ENCODE peak calls at places on chromosomes 16 and 17, in ten cellular contexts. One of them, this sample, is unnamed.

GRCh38 chr16:84044108-84044488 is 1.5 kb upstream of the SLC38A8 start:
- DNase-seq in NCI-H1105: no peak
- DNase-seq in stimulated activated CD4-positive, alpha-beta T cell treated with anti-CD3 and anti-CD28 coated beads, Interleukin-4, amount 100 ng/mL, for 48 hours: no peak
- DNase-seq in NCI-H748 treated with DMSO at 0.1 percent for 48 hours: no peak
- DNase-seq in kidney epithelial cell: no peak
- DNase-seq in T-helper 2 cell: no peak
- DNase-seq in stromal cell of bone marrow: no peak
- DNase-seq in spleen: peak
- DNase-seq in M059J: peak
- DNase-seq in stimulated activated CD8-positive, alpha-beta memory T cell treated with anti-CD3 and anti-CD28 coated beads, Interleukin-4, amount 100 ng/mL, for 4 hours: no peak
- DNase-seq in this sample: no peak

GRCh38 chr17:2343421-2343820 is 6.1 kb downstream of the SGSM2 start:
- DNase-seq in M059J: peak
- DNase-seq in kidney epithelial cell: no peak
- DNase-seq in NCI-H1105: no peak
- DNase-seq in NCI-H748 treated with DMSO at 0.1 percent for 48 hours: no peak
- DNase-seq in stimulated activated CD8-positive, alpha-beta memory T cell treated with anti-CD3 and anti-CD28 coated beads, Interleukin-4, amount 100 ng/mL, for 4 hours: no peak
- DNase-seq in stimulated activated CD4-positive, alpha-beta T cell treated with anti-CD3 and anti-CD28 coated beads, Interleukin-4, amount 100 ng/mL, for 48 hours: peak
- DNase-seq in T-helper 2 cell: no peak
- DNase-seq in spleen: no peak
- DNase-seq in stromal cell of bone marrow: no peak
- DNase-seq in this sample: no peak

GRCh38 chr16:49016461-49016860 is 265.2 kb downstream of the CBLN1 start:
- DNase-seq in spleen: no peak
- DNase-seq in stromal cell of bone marrow: no peak
- DNase-seq in NCI-H748 treated with DMSO at 0.1 percent for 48 hours: no peak
- DNase-seq in NCI-H1105: no peak
- DNase-seq in T-helper 2 cell: no peak
- DNase-seq in M059J: no peak
- DNase-seq in kidney epithelial cell: no peak
- DNase-seq in stimulated activated CD4-positive, alpha-beta T cell treated with anti-CD3 and anti-CD28 coated beads, Interleukin-4, amount 100 ng/mL, for 48 hours: no peak
- DNase-seq in stimulated activated CD8-positive, alpha-beta memory T cell treated with anti-CD3 and anti-CD28 coated beads, Interleukin-4, amount 100 ng/mL, for 4 hours: no peak
- DNase-seq in this sample: no peak

GRCh38 chr17:82103588-82104451 is 5.8 kb upstream of the FASN start:
- DNase-seq in NCI-H748 treated with DMSO at 0.1 percent for 48 hours: no peak
- DNase-seq in T-helper 2 cell: no peak
- DNase-seq in stimulated activated CD4-positive, alpha-beta T cell treated with anti-CD3 and anti-CD28 coated beads, Interleukin-4, amount 100 ng/mL, for 48 hours: no peak
- DNase-seq in kidney epithelial cell: no peak
- DNase-seq in NCI-H1105: no peak
- DNase-seq in stromal cell of bone marrow: no peak
- DNase-seq in M059J: no peak
- DNase-seq in stimulated activated CD8-positive, alpha-beta memory T cell treated with anti-CD3 and anti-CD28 coated beads, Interleukin-4, amount 100 ng/mL, for 4 hours: no peak
- DNase-seq in spleen: no peak
- DNase-seq in this sample: no peak

GRCh38 chr17:29929006-29929543 is 953 bp downstream of the SSH2 start:
- DNase-seq in stimulated activated CD8-positive, alpha-beta memory T cell treated with anti-CD3 and anti-CD28 coated beads, Interleukin-4, amount 100 ng/mL, for 4 hours: no peak
- DNase-seq in stromal cell of bone marrow: no peak
- DNase-seq in stimulated activated CD4-positive, alpha-beta T cell treated with anti-CD3 and anti-CD28 coated beads, Interleukin-4, amount 100 ng/mL, for 48 hours: peak
- DNase-seq in NCI-H1105: peak
- DNase-seq in kidney epithelial cell: no peak
- DNase-seq in T-helper 2 cell: peak
- DNase-seq in spleen: no peak
- DNase-seq in NCI-H748 treated with DMSO at 0.1 percent for 48 hours: peak
- DNase-seq in M059J: peak
- DNase-seq in this sample: no peak

GRCh38 chr16:77541131-77541530 is 106.3 kb upstream of the ADAMTS18 start:
- DNase-seq in stimulated activated CD4-positive, alpha-beta T cell treated with anti-CD3 and anti-CD28 coated beads, Interleukin-4, amount 100 ng/mL, for 48 hours: no peak
- DNase-seq in stimulated activated CD8-positive, alpha-beta memory T cell treated with anti-CD3 and anti-CD28 coated beads, Interleukin-4, amount 100 ng/mL, for 4 hours: no peak
- DNase-seq in kidney epithelial cell: no peak
- DNase-seq in NCI-H1105: no peak
- DNase-seq in NCI-H748 treated with DMSO at 0.1 percent for 48 hours: no peak
- DNase-seq in stromal cell of bone marrow: no peak
- DNase-seq in T-helper 2 cell: no peak
- DNase-seq in M059J: no peak
- DNase-seq in spleen: no peak
- DNase-seq in this sample: no peak

GRCh38 chr17:58577696-58578095 is 63.3 kb upstream of the MTMR4 start:
- DNase-seq in NCI-H748 treated with DMSO at 0.1 percent for 48 hours: peak
- DNase-seq in T-helper 2 cell: peak
- DNase-seq in kidney epithelial cell: no peak
- DNase-seq in NCI-H1105: peak
- DNase-seq in stimulated activated CD8-positive, alpha-beta memory T cell treated with anti-CD3 and anti-CD28 coated beads, Interleukin-4, amount 100 ng/mL, for 4 hours: peak
- DNase-seq in M059J: peak
- DNase-seq in stromal cell of bone marrow: no peak
- DNase-seq in stimulated activated CD4-positive, alpha-beta T cell treated with anti-CD3 and anti-CD28 coated beads, Interleukin-4, amount 100 ng/mL, for 48 hours: peak
- DNase-seq in spleen: peak
- DNase-seq in this sample: peak

GRCh38 chr16:73183678-73184092 is 135.8 kb upstream of the ZFHX3 start:
- DNase-seq in stimulated activated CD4-positive, alpha-beta T cell treated with anti-CD3 and anti-CD28 coated beads, Interleukin-4, amount 100 ng/mL, for 48 hours: no peak
- DNase-seq in stromal cell of bone marrow: no peak
- DNase-seq in kidney epithelial cell: no peak
- DNase-seq in NCI-H1105: no peak
- DNase-seq in stimulated activated CD8-positive, alpha-beta memory T cell treated with anti-CD3 and anti-CD28 coated beads, Interleukin-4, amount 100 ng/mL, for 4 hours: no peak
- DNase-seq in NCI-H748 treated with DMSO at 0.1 percent for 48 hours: no peak
- DNase-seq in T-helper 2 cell: no peak
- DNase-seq in spleen: no peak
- DNase-seq in M059J: no peak
- DNase-seq in this sample: no peak

GRCh38 chr17:2170023-2170422 is 115.1 kb downstream of the HIC1 start:
- DNase-seq in M059J: no peak
- DNase-seq in T-helper 2 cell: peak
- DNase-seq in stimulated activated CD4-positive, alpha-beta T cell treated with anti-CD3 and anti-CD28 coated beads, Interleukin-4, amount 100 ng/mL, for 48 hours: no peak
- DNase-seq in spleen: no peak
- DNase-seq in NCI-H748 treated with DMSO at 0.1 percent for 48 hours: no peak
- DNase-seq in stromal cell of bone marrow: no peak
- DNase-seq in NCI-H1105: no peak
- DNase-seq in stimulated activated CD8-positive, alpha-beta memory T cell treated with anti-CD3 and anti-CD28 coated beads, Interleukin-4, amount 100 ng/mL, for 4 hours: no peak
- DNase-seq in kidney epithelial cell: no peak
- DNase-seq in this sample: no peak

GRCh38 chr17:61635913-61636432 is 45.0 kb upstream of the NACA2 start:
- DNase-seq in spleen: no peak
- DNase-seq in kidney epithelial cell: peak
- DNase-seq in stromal cell of bone marrow: peak
- DNase-seq in stimulated activated CD4-positive, alpha-beta T cell treated with anti-CD3 and anti-CD28 coated beads, Interleukin-4, amount 100 ng/mL, for 48 hours: peak
- DNase-seq in NCI-H748 treated with DMSO at 0.1 percent for 48 hours: peak
- DNase-seq in NCI-H1105: peak
- DNase-seq in M059J: peak
- DNase-seq in stimulated activated CD8-positive, alpha-beta memory T cell treated with anti-CD3 and anti-CD28 coated beads, Interleukin-4, amount 100 ng/mL, for 4 hours: peak
- DNase-seq in T-helper 2 cell: peak
- DNase-seq in this sample: peak

GRCh38 chr17:78214706-78215061 is 631 bp downstream of the BIRC5 start:
- DNase-seq in stromal cell of bone marrow: no peak
- DNase-seq in T-helper 2 cell: no peak
- DNase-seq in NCI-H1105: no peak
- DNase-seq in spleen: no peak
- DNase-seq in kidney epithelial cell: no peak
- DNase-seq in stimulated activated CD8-positive, alpha-beta memory T cell treated with anti-CD3 and anti-CD28 coated beads, Interleukin-4, amount 100 ng/mL, for 4 hours: no peak
- DNase-seq in M059J: no peak
- DNase-seq in stimulated activated CD4-positive, alpha-beta T cell treated with anti-CD3 and anti-CD28 coated beads, Interleukin-4, amount 100 ng/mL, for 48 hours: no peak
- DNase-seq in NCI-H748 treated with DMSO at 0.1 percent for 48 hours: no peak
- DNase-seq in this sample: no peak

GRCh38 chr16:58110590-58111330 is 18.4 kb downstream of the CFAP20 start:
- DNase-seq in stromal cell of bone marrow: no peak
- DNase-seq in kidney epithelial cell: no peak
- DNase-seq in stimulated activated CD8-positive, alpha-beta memory T cell treated with anti-CD3 and anti-CD28 coated beads, Interleukin-4, amount 100 ng/mL, for 4 hours: no peak
- DNase-seq in NCI-H1105: no peak
- DNase-seq in NCI-H748 treated with DMSO at 0.1 percent for 48 hours: no peak
- DNase-seq in T-helper 2 cell: no peak
- DNase-seq in spleen: no peak
- DNase-seq in stimulated activated CD4-positive, alpha-beta T cell treated with anti-CD3 and anti-CD28 coated beads, Interleukin-4, amount 100 ng/mL, for 48 hours: no peak
- DNase-seq in M059J: peak
- DNase-seq in this sample: no peak

GRCh38 chr17:7842950-7843535 is 9.0 kb downstream of the KDM6B start:
- DNase-seq in spleen: peak
- DNase-seq in stimulated activated CD8-positive, alpha-beta memory T cell treated with anti-CD3 and anti-CD28 coated beads, Interleukin-4, amount 100 ng/mL, for 4 hours: no peak
- DNase-seq in M059J: peak
- DNase-seq in kidney epithelial cell: peak
- DNase-seq in stromal cell of bone marrow: peak
- DNase-seq in stimulated activated CD4-positive, alpha-beta T cell treated with anti-CD3 and anti-CD28 coated beads, Interleukin-4, amount 100 ng/mL, for 48 hours: peak
- DNase-seq in NCI-H1105: peak
- DNase-seq in T-helper 2 cell: no peak
- DNase-seq in NCI-H748 treated with DMSO at 0.1 percent for 48 hours: peak
- DNase-seq in this sample: peak

GRCh38 chr17:58527949-58528348 is 13.5 kb upstream of the MTMR4 start:
- DNase-seq in spleen: no peak
- DNase-seq in NCI-H748 treated with DMSO at 0.1 percent for 48 hours: no peak
- DNase-seq in kidney epithelial cell: no peak
- DNase-seq in stimulated activated CD8-positive, alpha-beta memory T cell treated with anti-CD3 and anti-CD28 coated beads, Interleukin-4, amount 100 ng/mL, for 4 hours: no peak
- DNase-seq in M059J: peak
- DNase-seq in stimulated activated CD4-positive, alpha-beta T cell treated with anti-CD3 and anti-CD28 coated beads, Interleukin-4, amount 100 ng/mL, for 48 hours: no peak
- DNase-seq in NCI-H1105: no peak
- DNase-seq in stromal cell of bone marrow: no peak
- DNase-seq in T-helper 2 cell: no peak
- DNase-seq in this sample: no peak

GRCh38 chr17:17180141-17180603 is 26.0 kb downstream of the PLD6 start:
- DNase-seq in M059J: no peak
- DNase-seq in stimulated activated CD4-positive, alpha-beta T cell treated with anti-CD3 and anti-CD28 coated beads, Interleukin-4, amount 100 ng/mL, for 48 hours: no peak
- DNase-seq in NCI-H1105: no peak
- DNase-seq in spleen: no peak
- DNase-seq in stromal cell of bone marrow: no peak
- DNase-seq in stimulated activated CD8-positive, alpha-beta memory T cell treated with anti-CD3 and anti-CD28 coated beads, Interleukin-4, amount 100 ng/mL, for 4 hours: no peak
- DNase-seq in kidney epithelial cell: no peak
- DNase-seq in T-helper 2 cell: peak
- DNase-seq in NCI-H748 treated with DMSO at 0.1 percent for 48 hours: no peak
- DNase-seq in this sample: no peak

GRCh38 chr16:84884311-84885023 is 64.7 kb downstream of the CRISPLD2 start:
- DNase-seq in NCI-H1105: no peak
- DNase-seq in T-helper 2 cell: no peak
- DNase-seq in NCI-H748 treated with DMSO at 0.1 percent for 48 hours: no peak
- DNase-seq in stimulated activated CD8-positive, alpha-beta memory T cell treated with anti-CD3 and anti-CD28 coated beads, Interleukin-4, amount 100 ng/mL, for 4 hours: no peak
- DNase-seq in stimulated activated CD4-positive, alpha-beta T cell treated with anti-CD3 and anti-CD28 coated beads, Interleukin-4, amount 100 ng/mL, for 48 hours: no peak
- DNase-seq in M059J: no peak
- DNase-seq in spleen: no peak
- DNase-seq in stromal cell of bone marrow: no peak
- DNase-seq in kidney epithelial cell: no peak
- DNase-seq in this sample: no peak

GRCh38 chr17:43745541-43745940 is 13.1 kb downstream of the SOST start:
- DNase-seq in M059J: no peak
- DNase-seq in T-helper 2 cell: no peak
- DNase-seq in NCI-H748 treated with DMSO at 0.1 percent for 48 hours: no peak
- DNase-seq in stimulated activated CD4-positive, alpha-beta T cell treated with anti-CD3 and anti-CD28 coated beads, Interleukin-4, amount 100 ng/mL, for 48 hours: no peak
- DNase-seq in stimulated activated CD8-positive, alpha-beta memory T cell treated with anti-CD3 and anti-CD28 coated beads, Interleukin-4, amount 100 ng/mL, for 4 hours: no peak
- DNase-seq in kidney epithelial cell: no peak
- DNase-seq in stromal cell of bone marrow: no peak
- DNase-seq in spleen: no peak
- DNase-seq in NCI-H1105: no peak
- DNase-seq in this sample: no peak

GRCh38 chr17:27523712-27524111 is 67.5 kb downstream of the KSR1 start:
- DNase-seq in stimulated activated CD4-positive, alpha-beta T cell treated with anti-CD3 and anti-CD28 coated beads, Interleukin-4, amount 100 ng/mL, for 48 hours: no peak
- DNase-seq in M059J: peak
- DNase-seq in NCI-H748 treated with DMSO at 0.1 percent for 48 hours: no peak
- DNase-seq in T-helper 2 cell: no peak
- DNase-seq in NCI-H1105: no peak
- DNase-seq in stromal cell of bone marrow: no peak
- DNase-seq in kidney epithelial cell: no peak
- DNase-seq in stimulated activated CD8-positive, alpha-beta memory T cell treated with anti-CD3 and anti-CD28 coated beads, Interleukin-4, amount 100 ng/mL, for 4 hours: no peak
- DNase-seq in spleen: no peak
- DNase-seq in this sample: no peak

GRCh38 chr16:30416624-30417298 is 9.4 kb downstream of the ZNF771 start:
- DNase-seq in stromal cell of bone marrow: no peak
- DNase-seq in M059J: no peak
- DNase-seq in stimulated activated CD4-positive, alpha-beta T cell treated with anti-CD3 and anti-CD28 coated beads, Interleukin-4, amount 100 ng/mL, for 48 hours: no peak
- DNase-seq in spleen: no peak
- DNase-seq in kidney epithelial cell: no peak
- DNase-seq in NCI-H1105: no peak
- DNase-seq in T-helper 2 cell: no peak
- DNase-seq in NCI-H748 treated with DMSO at 0.1 percent for 48 hours: no peak
- DNase-seq in stimulated activated CD8-positive, alpha-beta memory T cell treated with anti-CD3 and anti-CD28 coated beads, Interleukin-4, amount 100 ng/mL, for 4 hours: no peak
- DNase-seq in this sample: no peak

GRCh38 chr16:81723098-81723723 is 55.9 kb upstream of the PLCG2 start:
- DNase-seq in stimulated activated CD4-positive, alpha-beta T cell treated with anti-CD3 and anti-CD28 coated beads, Interleukin-4, amount 100 ng/mL, for 48 hours: no peak
- DNase-seq in NCI-H1105: peak
- DNase-seq in spleen: peak
- DNase-seq in stromal cell of bone marrow: peak
- DNase-seq in stimulated activated CD8-positive, alpha-beta memory T cell treated with anti-CD3 and anti-CD28 coated beads, Interleukin-4, amount 100 ng/mL, for 4 hours: no peak
- DNase-seq in T-helper 2 cell: peak
- DNase-seq in NCI-H748 treated with DMSO at 0.1 percent for 48 hours: peak
- DNase-seq in kidney epithelial cell: no peak
- DNase-seq in M059J: peak
- DNase-seq in this sample: peak

GRCh38 chr17:76273923-76274558 is 8.9 kb downstream of the UBALD2 start:
- DNase-seq in stromal cell of bone marrow: no peak
- DNase-seq in stimulated activated CD8-positive, alpha-beta memory T cell treated with anti-CD3 and anti-CD28 coated beads, Interleukin-4, amount 100 ng/mL, for 4 hours: no peak
- DNase-seq in M059J: no peak
- DNase-seq in NCI-H1105: no peak
- DNase-seq in T-helper 2 cell: peak
- DNase-seq in NCI-H748 treated with DMSO at 0.1 percent for 48 hours: no peak
- DNase-seq in stimulated activated CD4-positive, alpha-beta T cell treated with anti-CD3 and anti-CD28 coated beads, Interleukin-4, amount 100 ng/mL, for 48 hours: no peak
- DNase-seq in kidney epithelial cell: no peak
- DNase-seq in spleen: peak
- DNase-seq in this sample: peak

GRCh38 chr17:68145088-68145487 is 102.8 kb upstream of the AMZ2 start:
- DNase-seq in stimulated activated CD4-positive, alpha-beta T cell treated with anti-CD3 and anti-CD28 coated beads, Interleukin-4, amount 100 ng/mL, for 48 hours: no peak
- DNase-seq in kidney epithelial cell: no peak
- DNase-seq in M059J: no peak
- DNase-seq in NCI-H748 treated with DMSO at 0.1 percent for 48 hours: no peak
- DNase-seq in T-helper 2 cell: no peak
- DNase-seq in spleen: no peak
- DNase-seq in stromal cell of bone marrow: no peak
- DNase-seq in NCI-H1105: no peak
- DNase-seq in stimulated activated CD8-positive, alpha-beta memory T cell treated with anti-CD3 and anti-CD28 coated beads, Interleukin-4, amount 100 ng/mL, for 4 hours: no peak
- DNase-seq in this sample: no peak

GRCh38 chr17:45855691-45856315 is 11.1 kb downstream of the SPPL2C start:
- DNase-seq in spleen: no peak
- DNase-seq in stromal cell of bone marrow: no peak
- DNase-seq in stimulated activated CD8-positive, alpha-beta memory T cell treated with anti-CD3 and anti-CD28 coated beads, Interleukin-4, amount 100 ng/mL, for 4 hours: no peak
- DNase-seq in M059J: peak
- DNase-seq in NCI-H1105: no peak
- DNase-seq in T-helper 2 cell: no peak
- DNase-seq in NCI-H748 treated with DMSO at 0.1 percent for 48 hours: no peak
- DNase-seq in stimulated activated CD4-positive, alpha-beta T cell treated with anti-CD3 and anti-CD28 coated beads, Interleukin-4, amount 100 ng/mL, for 48 hours: no peak
- DNase-seq in kidney epithelial cell: no peak
- DNase-seq in this sample: no peak

GRCh38 chr17:81301195-81302144 is 6.4 kb upstream of the SLC38A10 start:
- DNase-seq in stimulated activated CD4-positive, alpha-beta T cell treated with anti-CD3 and anti-CD28 coated beads, Interleukin-4, amount 100 ng/mL, for 48 hours: no peak
- DNase-seq in T-helper 2 cell: no peak
- DNase-seq in M059J: no peak
- DNase-seq in NCI-H1105: no peak
- DNase-seq in stimulated activated CD8-positive, alpha-beta memory T cell treated with anti-CD3 and anti-CD28 coated beads, Interleukin-4, amount 100 ng/mL, for 4 hours: no peak
- DNase-seq in spleen: no peak
- DNase-seq in stromal cell of bone marrow: no peak
- DNase-seq in kidney epithelial cell: no peak
- DNase-seq in NCI-H748 treated with DMSO at 0.1 percent for 48 hours: no peak
- DNase-seq in this sample: no peak

GRCh38 chr17:64658931-64659330 is 3.2 kb downstream of the SMURF2 start:
- DNase-seq in stimulated activated CD8-positive, alpha-beta memory T cell treated with anti-CD3 and anti-CD28 coated beads, Interleukin-4, amount 100 ng/mL, for 4 hours: no peak
- DNase-seq in kidney epithelial cell: no peak
- DNase-seq in NCI-H1105: no peak
- DNase-seq in T-helper 2 cell: peak
- DNase-seq in stromal cell of bone marrow: no peak
- DNase-seq in spleen: no peak
- DNase-seq in M059J: peak
- DNase-seq in NCI-H748 treated with DMSO at 0.1 percent for 48 hours: no peak
- DNase-seq in stimulated activated CD4-positive, alpha-beta T cell treated with anti-CD3 and anti-CD28 coated beads, Interleukin-4, amount 100 ng/mL, for 48 hours: no peak
- DNase-seq in this sample: no peak

GRCh38 chr17:29124135-29124930 is 55.9 kb downstream of the MYO18A start:
- DNase-seq in T-helper 2 cell: peak
- DNase-seq in M059J: peak
- DNase-seq in NCI-H748 treated with DMSO at 0.1 percent for 48 hours: peak
- DNase-seq in stimulated activated CD8-positive, alpha-beta memory T cell treated with anti-CD3 and anti-CD28 coated beads, Interleukin-4, amount 100 ng/mL, for 4 hours: no peak
- DNase-seq in NCI-H1105: peak
- DNase-seq in stromal cell of bone marrow: peak
- DNase-seq in kidney epithelial cell: no peak
- DNase-seq in spleen: no peak
- DNase-seq in stimulated activated CD4-positive, alpha-beta T cell treated with anti-CD3 and anti-CD28 coated beads, Interleukin-4, amount 100 ng/mL, for 48 hours: no peak
- DNase-seq in this sample: no peak

GRCh38 chr17:82493517-82493840 is 26.1 kb upstream of the FOXK2 start:
- DNase-seq in spleen: no peak
- DNase-seq in NCI-H748 treated with DMSO at 0.1 percent for 48 hours: no peak
- DNase-seq in stimulated activated CD8-positive, alpha-beta memory T cell treated with anti-CD3 and anti-CD28 coated beads, Interleukin-4, amount 100 ng/mL, for 4 hours: no peak
- DNase-seq in kidney epithelial cell: no peak
- DNase-seq in stromal cell of bone marrow: no peak
- DNase-seq in stimulated activated CD4-positive, alpha-beta T cell treated with anti-CD3 and anti-CD28 coated beads, Interleukin-4, amount 100 ng/mL, for 48 hours: no peak
- DNase-seq in NCI-H1105: no peak
- DNase-seq in T-helper 2 cell: no peak
- DNase-seq in M059J: peak
- DNase-seq in this sample: no peak

GRCh38 chr16:22728167-22728836 is 85.7 kb upstream of the HS3ST2 start:
- DNase-seq in spleen: no peak
- DNase-seq in kidney epithelial cell: no peak
- DNase-seq in stromal cell of bone marrow: no peak
- DNase-seq in NCI-H1105: no peak
- DNase-seq in stimulated activated CD8-positive, alpha-beta memory T cell treated with anti-CD3 and anti-CD28 coated beads, Interleukin-4, amount 100 ng/mL, for 4 hours: no peak
- DNase-seq in M059J: no peak
- DNase-seq in T-helper 2 cell: no peak
- DNase-seq in NCI-H748 treated with DMSO at 0.1 percent for 48 hours: peak
- DNase-seq in stimulated activated CD4-positive, alpha-beta T cell treated with anti-CD3 and anti-CD28 coated beads, Interleukin-4, amount 100 ng/mL, for 48 hours: no peak
- DNase-seq in this sample: no peak